ENCODE peak calls at places on chromosomes 12 and 14, in seven cellular contexts. J, Z, G, V, P, I and L are unnamed samples.

GRCh38 chr12:4580165-4580773 is 18.3 kb downstream of the DYRK4 start:
- DNase-seq in J (no peak), Z (no peak), G (no peak), V (no peak), P (no peak), I (no peak), L (no peak)

GRCh38 chr12:49791700-49792099 is 36.5 kb downstream of the NCKAP5L start:
- DNase-seq in J (no peak), Z (no peak), G (no peak), V (no peak), P (no peak), I (no peak), L (no peak)

GRCh38 chr12:20434993-20435392 is 66.7 kb downstream of the PDE3A start:
- DNase-seq in J (no peak), Z (no peak), G (peak; percentile 42), V (no peak), P (no peak), I (no peak), L (no peak)

GRCh38 chr14:30620178-30620577 is 1.9 kb upstream of the SCFD1 start:
- DNase-seq in J (peak; percentile 32), Z (no peak), G (peak; percentile 73), V (no peak), P (no peak), I (no peak), L (no peak)

GRCh38 chr12:51322452-51322851 is 1.5 kb downstream of the BIN2 start:
- DNase-seq in J (no peak), Z (no peak), G (no peak), V (no peak), P (no peak), I (no peak), L (no peak)

GRCh38 chr12:19223018-19223417 is 93.5 kb downstream of the PLEKHA5 start:
- DNase-seq in J (peak; percentile 47), Z (no peak), G (no peak), V (no peak), P (no peak), I (no peak), L (no peak)

GRCh38 chr14:94598816-94599655 is 13.2 kb upstream of the SERPINA3 start:
- DNase-seq in J (peak; percentile 99), Z (peak; percentile 81), G (peak; percentile 97), V (no peak), P (peak; percentile 57), I (peak; percentile 80), L (no peak)

GRCh38 chr12:63382930-63383329 is 231.9 kb upstream of the AVPR1A start:
- DNase-seq in J (no peak), Z (no peak), G (no peak), V (no peak), P (no peak), I (no peak), L (no peak)

GRCh38 chr12:94112116-94112515 is 36.3 kb upstream of the PLXNC1 start:
- DNase-seq in J (no peak), Z (no peak), G (no peak), V (no peak), P (no peak), I (no peak), L (no peak)

GRCh38 chr12:2902287-2902880 is 11.7 kb downstream of the TULP3 start:
- DNase-seq in J (no peak), Z (no peak), G (peak; percentile 50), V (peak; percentile 58), P (no peak), I (no peak), L (no peak)

GRCh38 chr14:102927878-102928411 is 5.5 kb downstream of the AMN start:
- DNase-seq in J (no peak), Z (no peak), G (no peak), V (peak; percentile 40), P (no peak), I (peak; percentile 53), L (no peak)

GRCh38 chr14:77141592-77142288 is at the start of gene ZDHHC22:
- DNase-seq in J (no peak), Z (no peak), G (no peak), V (no peak), P (no peak), I (no peak), L (peak; percentile 57)

GRCh38 chr12:9064201-9064814 is 51.4 kb downstream of the A2M start:
- DNase-seq in J (peak; percentile 71), Z (peak; percentile 72), G (peak; percentile 10), V (peak; percentile 83), P (no peak), I (peak; percentile 65), L (peak; percentile 69)

GRCh38 chr14:22456986-22457594 is 131.9 kb downstream of the DAD1 start:
- DNase-seq in J (no peak), Z (no peak), G (no peak), V (no peak), P (no peak), I (no peak), L (no peak)

GRCh38 chr12:103779410-103780092 is 61.5 kb downstream of the NT5DC3 start:
- DNase-seq in J (no peak), Z (no peak), G (peak; percentile 8), V (no peak), P (no peak), I (no peak), L (no peak)

GRCh38 chr14:101473045-101473729 is 88.1 kb upstream of the DIO3 start:
- DNase-seq in J (no peak), Z (no peak), G (no peak), V (no peak), P (no peak), I (no peak), L (no peak)

GRCh38 chr12:122003646-122004611 is 17.8 kb upstream of the BCL7A start:
- DNase-seq in J (no peak), Z (no peak), G (no peak), V (no peak), P (no peak), I (no peak), L (no peak)

GRCh38 chr12:110067531-110067930 is 19.2 kb upstream of the C12orf76 start:
- DNase-seq in J (no peak), Z (no peak), G (no peak), V (no peak), P (peak; percentile 47), I (no peak), L (no peak)

GRCh38 chr14:59829469-59829868 is 41.1 kb downstream of the RTN1 start:
- DNase-seq in J (peak; percentile 9), Z (no peak), G (no peak), V (no peak), P (no peak), I (no peak), L (no peak)

GRCh38 chr12:29428630-29429029 is 47.7 kb upstream of the ERGIC2 start:
- DNase-seq in J (peak; percentile 97), Z (no peak), G (peak; percentile 84), V (no peak), P (no peak), I (no peak), L (no peak)

GRCh38 chr12:50785406-50785805 is 21.5 kb downstream of the ATF1 start:
- DNase-seq in J (no peak), Z (no peak), G (no peak), V (no peak), P (no peak), I (no peak), L (no peak)

GRCh38 chr12:132724506-132725220 is 14.0 kb downstream of the PGAM5 start:
- DNase-seq in J (no peak), Z (no peak), G (no peak), V (no peak), P (no peak), I (no peak), L (no peak)

GRCh38 chr12:25241171-25242020 is 9.3 kb downstream of the KRAS start:
- DNase-seq in J (peak; percentile 48), Z (no peak), G (peak; percentile 71), V (peak; percentile 51), P (no peak), I (no peak), L (no peak)

GRCh38 chr12:113158439-113159203 is 9.1 kb downstream of the CFAP73 start:
- DNase-seq in J (no peak), Z (no peak), G (no peak), V (no peak), P (no peak), I (no peak), L (no peak)

GRCh38 chr14:91269076-91269991 is 24.8 kb upstream of the GPR68 start:
- DNase-seq in J (no peak), Z (peak; percentile 70), G (no peak), V (no peak), P (no peak), I (no peak), L (no peak)

DNA sequence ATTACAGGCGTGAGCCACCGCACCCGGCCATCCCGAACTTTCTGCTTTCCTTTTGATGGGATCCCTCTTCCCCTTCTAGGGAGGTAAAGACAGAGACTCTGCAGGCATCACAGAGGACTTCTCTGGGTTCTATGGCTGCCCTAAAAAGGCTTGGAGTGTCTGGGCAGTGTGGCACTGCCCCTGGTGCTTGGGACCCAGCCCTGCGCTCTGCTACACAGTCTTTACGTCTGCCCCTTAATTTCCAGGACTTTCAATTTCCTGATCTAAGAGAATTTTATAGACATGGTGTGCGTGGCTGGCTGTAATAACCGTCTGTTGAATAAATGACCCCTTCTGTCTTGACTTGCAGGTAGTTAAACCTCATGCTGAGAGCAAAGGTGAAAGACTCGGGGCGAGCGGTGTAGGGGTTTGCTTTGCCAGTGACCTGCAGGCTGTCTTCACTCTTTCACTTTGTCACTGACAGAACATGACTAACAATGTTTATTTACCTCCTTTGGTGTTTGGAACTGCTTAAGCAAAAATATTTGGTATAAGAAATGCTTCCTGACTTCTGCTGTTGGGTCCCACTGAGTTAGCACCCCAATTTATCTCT is 110.9 kb upstream of the MAP1LC3B2 start:
- DNase-seq in J (no peak), Z (no peak), G (no peak), V (no peak), P (no peak), I (no peak), L (no peak)
- TF ChIP-seq CTCF in J (no peak), Z (no peak), G (no peak), V (no peak), P (no peak), I (no peak), L (no peak)

GRCh38 chr12:114649585-114649984 is 34.4 kb downstream of the TBX3 start:
- DNase-seq in J (no peak), Z (no peak), G (no peak), V (peak; percentile 66), P (no peak), I (no peak), L (no peak)
- TF ChIP-seq CTCF in J (no peak), Z (no peak), G (no peak), V (no peak), P (no peak), I (no peak), L (no peak)

GRCh38 chr12:12108441-12109058 is 37.8 kb downstream of the BCL2L14 start:
- DNase-seq in J (no peak), Z (no peak), G (no peak), V (no peak), P (no peak), I (no peak), L (no peak)

DNA sequence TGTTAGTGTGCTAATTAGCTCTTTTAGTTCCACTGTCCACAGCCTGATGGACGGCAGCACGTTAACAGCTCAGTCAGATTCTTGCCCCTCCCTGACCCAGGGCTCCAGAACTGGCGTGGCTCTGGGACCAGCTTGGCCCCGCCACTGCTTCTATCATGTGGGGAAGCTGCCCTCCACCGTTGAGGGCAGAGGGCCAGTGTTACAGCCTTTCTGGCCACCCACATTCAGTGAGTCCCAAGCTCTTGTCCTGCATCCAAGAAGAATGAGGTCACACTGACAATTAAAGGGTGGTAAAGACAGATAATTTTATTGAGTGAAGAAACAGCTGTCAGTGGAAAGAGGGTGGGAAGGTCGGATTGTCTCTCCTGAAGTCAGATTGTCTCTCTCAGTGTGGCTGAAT is 36.9 kb downstream of the BCL2L14 start:
- DNase-seq in J (no peak), Z (no peak), G (no peak), V (no peak), P (no peak), I (no peak), L (no peak)
- TF ChIP-seq CTCF in J (no peak), Z (no peak), G (no peak), V (no peak), P (no peak), I (no peak), L (no peak)

GRCh38 chr12:123238330-123238682 is 5.1 kb downstream of the MTRFR start:
- DNase-seq in J (no peak), Z (no peak), G (no peak), V (no peak), P (no peak), I (no peak), L (no peak)
- TF ChIP-seq CTCF in J (no peak), Z (no peak), G (no peak), V (no peak), P (peak; percentile 45), I (no peak), L (peak; percentile 9)